ENCODE peak calls at places on chromosomes 1 and 21, in six cellular contexts. O is fibroblast of mammary gland, P is lower lobe of right lung, Z is AG09309, L is endothelial cell, X is fibroblast of lung. M is an unnamed sample.

GRCh38 chr1:22142315-22143064 is 407 bp downstream of the WNT4 start:
- DNase-seq in Z (no peak), X (peak), L (peak), P (no peak), O (no peak), M (no peak)

GRCh38 chr1:92980732-92981647 is 19.7 kb upstream of the DIPK1A start:
- DNase-seq in Z (no peak), O (no peak), P (no peak), X (no peak), L (no peak), M (no peak)

GRCh38 chr21:45891388-45892155 is 90.0 kb upstream of the COL6A1 start:
- DNase-seq in P (peak), O (no peak), Z (no peak), L (no peak), X (no peak), M (no peak)

GRCh38 chr1:12400030-12400693 is 170.3 kb downstream of the VPS13D start:
- DNase-seq in X (no peak), L (no peak), O (no peak), P (no peak), Z (no peak), M (no peak)

GRCh38 chr21:17915976-17916375 is 96.8 kb upstream of the C21orf91 start:
- DNase-seq in X (no peak), Z (no peak), L (no peak), O (no peak), P (no peak), M (no peak)

GRCh38 chr1:184403961-184404726 is 17.3 kb downstream of the C1orf21 start:
- DNase-seq in L (no peak), X (no peak), P (no peak), Z (no peak), O (no peak), M (no peak)

GRCh38 chr1:34896612-34897011 is 32.8 kb downstream of the DLGAP3 start:
- DNase-seq in X (no peak), Z (no peak), O (no peak), P (no peak), L (no peak), M (no peak)

GRCh38 chr1:167501513-167502191 is 16.7 kb downstream of the CD247 start:
- DNase-seq in P (no peak), Z (no peak), O (no peak), X (no peak), L (no peak), M (no peak)

GRCh38 chr1:245673920-245674414 is 519.2 kb downstream of the KIF26B start:
- DNase-seq in P (no peak), O (peak), X (peak), Z (peak), L (no peak), M (no peak)

GRCh38 chr1:237959838-237960237 is 69.1 kb upstream of the ZP4 start:
- DNase-seq in P (no peak), O (no peak), X (no peak), L (no peak), Z (no peak), M (no peak)

GRCh38 chr1:201229095-201229494 is 38.5 kb downstream of the IGFN1 start:
- DNase-seq in Z (no peak), O (no peak), P (no peak), L (no peak), X (no peak), M (peak)

GRCh38 chr1:111908222-111908621 is 81.2 kb downstream of the KCND3 start:
- DNase-seq in L (no peak), X (no peak), O (no peak), P (no peak), Z (no peak), M (no peak)

GRCh38 chr1:3785458-3786157 is 10.7 kb downstream of the LRRC47 start:
- DNase-seq in P (peak), X (no peak), O (no peak), L (peak), Z (no peak), M (no peak)

GRCh38 chr21:45278156-45278911 is 9.4 kb downstream of the POFUT2 start:
- DNase-seq in Z (no peak), P (peak), L (no peak), O (no peak), X (no peak), M (peak)

GRCh38 chr1:40919475-40920011 is 57.4 kb upstream of the CITED4 start:
- DNase-seq in P (no peak), L (no peak), X (no peak), O (no peak), Z (no peak), M (no peak)

GRCh38 chr1:246012271-246012854 is 494.7 kb downstream of the SMYD3 start:
- DNase-seq in Z (peak), P (no peak), O (peak), X (peak), L (peak), M (no peak)

GRCh38 chr21:34807146-34807880 is 138.5 kb downstream of the CLIC6 start:
- DNase-seq in O (peak), X (peak), P (no peak), Z (peak), L (no peak), M (no peak)

GRCh38 chr21:45320261-45320990 is 32.7 kb upstream of the POFUT2 start:
- DNase-seq in X (no peak), Z (no peak), L (no peak), P (peak), O (no peak), M (no peak)

GRCh38 chr1:234928642-234929041 is 200.0 kb downstream of the TOMM20 start:
- DNase-seq in P (no peak), Z (no peak), L (no peak), O (no peak), X (no peak), M (peak)

GRCh38 chr1:206823725-206824124 is 41.7 kb upstream of the IL20 start:
- DNase-seq in X (peak), P (no peak), Z (no peak), L (no peak), O (peak), M (no peak)

GRCh38 chr1:22749919-22750670 is 39.5 kb downstream of the EPHB2 start:
- DNase-seq in X (peak), P (no peak), O (peak), L (no peak), Z (peak), M (no peak)

GRCh38 chr1:179178135-179178630 is 51.3 kb downstream of the ABL2 start:
- DNase-seq in X (peak), O (no peak), Z (no peak), L (no peak), P (no peak), M (no peak)

GRCh38 chr1:7862211-7863060 is 9.6 kb upstream of the UTS2 start:
- DNase-seq in X (no peak), P (no peak), O (no peak), L (no peak), Z (no peak), M (no peak)

GRCh38 chr1:162029205-162029604 is 5.5 kb upstream of the OLFML2B start:
- DNase-seq in P (no peak), X (no peak), O (no peak), Z (no peak), L (no peak), M (no peak)

GRCh38 chr1:201731592-201731991 is 97.4 kb upstream of the IPO9 start:
- DNase-seq in Z (no peak), X (no peak), O (no peak), L (no peak), P (no peak), M (no peak)

GRCh38 chr1:184843732-184844495 is 89.3 kb upstream of the EDEM3 start:
- DNase-seq in Z (peak), O (no peak), P (no peak), X (no peak), L (no peak), M (no peak)

GRCh38 chr1:198904356-198904755 is 265.5 kb downstream of the PTPRC start:
- DNase-seq in P (no peak), X (peak), O (peak), L (no peak), Z (no peak), M (no peak)

GRCh38 chr1:208069317-208069716 is 158.4 kb upstream of the CD34 start:
- DNase-seq in O (no peak), X (no peak), L (no peak), Z (no peak), P (no peak), M (no peak)

GRCh38 chr1:165874643-165875042 is 47.2 kb downstream of the UCK2 start:
- DNase-seq in L (no peak), X (no peak), O (no peak), P (no peak), Z (no peak), M (no peak)

GRCh38 chr1:165875171-165875570 is 47.8 kb downstream of the UCK2 start:
- DNase-seq in X (no peak), Z (no peak), O (no peak), P (no peak), L (no peak), M (no peak)

GRCh38 chr1:165875604-165876003 is 48.2 kb downstream of the UCK2 start:
- DNase-seq in P (no peak), Z (no peak), O (no peak), X (no peak), L (no peak), M (no peak)

GRCh38 chr1:165877411-165877810 is 50.0 kb downstream of the UCK2 start:
- DNase-seq in O (no peak), X (no peak), P (no peak), Z (no peak), L (no peak), M (no peak)

DNA sequence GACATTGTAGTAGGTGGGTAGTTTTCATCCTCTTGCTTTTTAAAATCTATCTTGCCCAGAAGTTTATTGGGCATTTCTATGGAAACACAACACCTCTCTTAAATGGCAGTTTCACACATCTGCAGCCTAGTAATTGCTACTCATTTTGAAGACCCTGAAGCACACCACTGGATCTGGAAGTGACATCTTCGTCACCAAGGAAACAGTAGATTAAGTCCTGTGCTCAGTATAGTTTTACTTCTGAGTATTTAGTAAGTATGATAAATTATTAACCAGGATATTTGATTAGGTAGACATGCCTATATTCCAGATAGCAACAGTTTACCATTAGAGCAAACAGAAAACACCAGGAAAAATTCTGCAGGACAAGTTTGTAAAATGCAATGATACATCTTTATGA is 48.7 kb downstream of the UCK2 start:
- DNase-seq in O (no peak), P (no peak), X (no peak), L (no peak), Z (no peak), M (no peak)
- TF ChIP-seq CTCF in O (no peak), P (no peak), X (no peak), L (no peak), Z (no peak), M (no peak)

GRCh38 chr1:46532498-46533178 is 18.8 kb downstream of the KNCN start:
- DNase-seq in P (peak), Z (no peak), O (peak), X (peak), L (peak), M (no peak)

GRCh38 chr1:46533179-46533864 is 18.1 kb downstream of the KNCN start:
- DNase-seq in L (peak), O (peak), P (peak), X (peak), Z (no peak), M (no peak)

GRCh38 chr1:46537651-46538050 is 13.8 kb downstream of the KNCN start:
- DNase-seq in Z (no peak), O (no peak), L (no peak), P (no peak), X (no peak), M (no peak)

GRCh38 chr1:46536527-46536926 is 14.9 kb downstream of the KNCN start:
- DNase-seq in X (no peak), O (no peak), Z (no peak), P (no peak), L (no peak), M (no peak)

DNA sequence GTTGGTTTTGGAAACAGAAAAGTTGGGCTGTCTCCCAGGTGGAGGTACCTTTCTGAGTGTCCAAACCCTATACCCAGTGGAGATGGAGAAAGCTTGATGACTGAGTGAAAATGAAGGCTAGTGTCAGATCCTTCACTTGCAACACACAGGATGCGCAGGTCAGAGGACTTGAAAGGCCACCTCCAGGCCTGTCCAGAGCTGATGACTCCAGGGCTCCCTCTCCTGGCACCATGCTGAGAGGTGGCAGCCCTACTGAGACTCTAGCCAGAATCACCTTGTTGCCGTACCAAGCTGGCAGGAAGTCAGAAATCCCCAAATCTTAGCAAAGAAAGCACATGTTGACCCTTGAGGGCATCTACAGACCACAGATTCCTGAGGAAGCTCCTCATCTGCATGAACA is 16.4 kb downstream of the KNCN start:
- DNase-seq in X (no peak), O (peak), Z (no peak), L (peak), P (no peak), M (no peak)
- TF ChIP-seq CTCF in X (peak), O (peak), Z (peak), L (no peak), P (peak), M (no peak)

GRCh38 chr1:152912900-152913299 is 4.6 kb downstream of the IVL start:
- DNase-seq in O (no peak), X (no peak), Z (no peak), P (no peak), L (no peak), M (no peak)

GRCh38 chr1:152912471-152912870 is 4.1 kb downstream of the IVL start:
- DNase-seq in X (no peak), Z (no peak), O (no peak), P (no peak), L (no peak), M (no peak)

DNA sequence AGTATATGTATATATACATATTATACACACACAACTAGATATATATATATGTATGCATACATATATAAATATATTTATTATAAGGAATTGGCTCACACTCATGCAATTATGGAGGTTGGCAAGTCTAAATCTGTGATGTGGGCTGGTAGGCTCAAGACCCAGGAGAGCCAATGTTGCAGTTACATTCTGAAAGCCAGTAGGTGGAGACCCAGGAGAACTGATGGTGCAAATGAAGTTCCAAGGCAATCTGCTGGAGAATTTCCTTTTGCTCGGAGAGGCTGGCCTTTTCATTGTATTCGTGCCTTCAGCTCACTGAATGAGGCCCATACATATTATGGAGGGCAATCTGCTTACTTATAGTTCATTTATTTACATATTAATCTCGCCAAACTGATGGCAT is 9.4 kb downstream of the IVL start:
- DNase-seq in Z (no peak), P (no peak), L (peak), O (peak), X (peak), M (no peak)
- TF ChIP-seq CTCF in Z (no peak), P (no peak), L (no peak), O (peak), X (peak), M (no peak)

DNA sequence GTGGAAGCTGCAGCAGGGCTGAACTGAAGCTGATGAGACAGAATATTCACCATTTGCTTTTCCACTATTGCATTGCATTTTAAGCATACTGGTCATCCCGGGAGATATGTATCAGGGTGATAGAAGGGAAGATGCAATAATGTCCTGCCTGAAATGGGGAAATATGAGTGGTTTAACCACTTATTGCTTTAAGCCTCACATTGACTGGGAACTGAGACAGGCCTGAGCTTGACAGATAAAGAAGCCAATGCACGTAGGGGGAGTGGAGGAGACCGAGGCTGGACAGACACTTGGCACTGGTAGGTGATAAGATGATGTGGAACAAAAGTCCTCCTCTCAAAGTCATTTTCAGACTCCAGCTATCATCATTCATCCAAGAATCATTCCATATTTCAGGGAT is 911.7 kb upstream of the NCAM2 start:
- DNase-seq in Z (no peak), X (no peak), L (no peak), P (no peak), O (no peak), M (no peak)
- TF ChIP-seq CTCF in Z (no peak), X (no peak), L (no peak), P (no peak), O (no peak), M (no peak)

GRCh38 chr1:43960798-43961197 is 9.0 kb upstream of the DPH2 start:
- DNase-seq in O (no peak), L (no peak), P (no peak), X (no peak), Z (no peak), M (no peak)

GRCh38 chr1:43961692-43962091 is 8.1 kb upstream of the DPH2 start:
- DNase-seq in X (no peak), L (no peak), Z (no peak), P (no peak), O (no peak), M (no peak)

GRCh38 chr1:43963890-43964289 is 5.9 kb upstream of the DPH2 start:
- DNase-seq in P (peak), O (no peak), L (no peak), X (no peak), Z (no peak), M (no peak)

GRCh38 chr1:43963006-43963405 is 6.8 kb upstream of the DPH2 start:
- DNase-seq in X (no peak), Z (no peak), P (peak), L (no peak), O (no peak), M (no peak)

GRCh38 chr1:43962324-43962723 is 7.5 kb upstream of the DPH2 start:
- DNase-seq in X (no peak), O (no peak), Z (no peak), L (no peak), P (no peak), M (no peak)
- TF ChIP-seq CTCF in X (no peak), O (no peak), Z (no peak), L (no peak), P (no peak), M (no peak)

M was measured in coronary artery.